ENCODE peak calls at places on chromosomes 4 and X, in seven cellular contexts. One of them, this sample, is unnamed.

GRCh38 chr4:121243476-121243875 is 79.4 kb upstream of the TNIP3 start:
- DNase-seq in mesenchymal stem cell: no peak
- DNase-seq in endodermal cell: no peak
- DNase-seq in K562: no peak
- DNase-seq in astrocyte: peak; percentile 16
- DNase-seq in GM23248: peak; percentile 67
- DNase-seq in trophoblast cell: no peak
- DNase-seq in this sample: no peak

GRCh38 chrX:106726485-106727437 is at the start of gene RNF128:
- DNase-seq in K562: no peak
- DNase-seq in endodermal cell: peak; percentile 88
- DNase-seq in astrocyte: peak; percentile 20
- DNase-seq in trophoblast cell: peak; percentile 45
- DNase-seq in mesenchymal stem cell: peak; percentile 22
- DNase-seq in GM23248: peak; percentile 62
- DNase-seq in this sample: peak; percentile 80

GRCh38 chrX:33908074-33908473 is 224.0 kb downstream of the FAM47A start:
- DNase-seq in trophoblast cell: no peak
- DNase-seq in GM23248: no peak
- DNase-seq in mesenchymal stem cell: no peak
- DNase-seq in K562: no peak
- DNase-seq in endodermal cell: no peak
- DNase-seq in astrocyte: no peak
- DNase-seq in this sample: peak; percentile 59

GRCh38 chrX:29318051-29318450 is 730.8 kb downstream of the IL1RAPL1 start:
- DNase-seq in GM23248: peak; percentile 8
- DNase-seq in K562: no peak
- DNase-seq in endodermal cell: no peak
- DNase-seq in astrocyte: peak; percentile 58
- DNase-seq in trophoblast cell: no peak
- DNase-seq in mesenchymal stem cell: no peak
- DNase-seq in this sample: no peak

GRCh38 chr4:146436423-146437162 is 85.1 kb downstream of the SLC10A7 start:
- DNase-seq in K562: no peak
- DNase-seq in GM23248: peak; percentile 54
- DNase-seq in mesenchymal stem cell: no peak
- DNase-seq in astrocyte: peak; percentile 9
- DNase-seq in trophoblast cell: no peak
- DNase-seq in endodermal cell: no peak
- DNase-seq in this sample: no peak

GRCh38 chr4:15794432-15794831 is 16.3 kb downstream of the CD38 start:
- DNase-seq in mesenchymal stem cell: no peak
- DNase-seq in endodermal cell: no peak
- DNase-seq in trophoblast cell: no peak
- DNase-seq in astrocyte: no peak
- DNase-seq in K562: no peak
- DNase-seq in GM23248: no peak
- DNase-seq in this sample: no peak

GRCh38 chr4:111027526-111027925 is 404.6 kb upstream of the PITX2 start:
- DNase-seq in astrocyte: peak; percentile 85
- DNase-seq in GM23248: peak; percentile 90
- DNase-seq in trophoblast cell: peak; percentile 57
- DNase-seq in mesenchymal stem cell: peak; percentile 52
- DNase-seq in K562: no peak
- DNase-seq in endodermal cell: no peak
- DNase-seq in this sample: no peak

GRCh38 chr4:115514675-115515074 is 401.3 kb upstream of the NDST4 start:
- DNase-seq in GM23248: no peak
- DNase-seq in trophoblast cell: no peak
- DNase-seq in mesenchymal stem cell: no peak
- DNase-seq in astrocyte: no peak
- DNase-seq in K562: no peak
- DNase-seq in endodermal cell: no peak
- DNase-seq in this sample: no peak

GRCh38 chr4:74364649-74365491 is at the start of gene EREG:
- DNase-seq in GM23248: peak; percentile 77
- DNase-seq in endodermal cell: peak; percentile 91
- DNase-seq in K562: peak; percentile 57
- DNase-seq in trophoblast cell: peak; percentile 24
- DNase-seq in astrocyte: peak; percentile 66
- DNase-seq in mesenchymal stem cell: peak; percentile 95
- DNase-seq in this sample: peak; percentile 89

GRCh38 chr4:138910914-138911336 is 104.7 kb upstream of the NOCT start:
- DNase-seq in mesenchymal stem cell: peak; percentile 99
- DNase-seq in trophoblast cell: peak; percentile 95
- DNase-seq in endodermal cell: peak; percentile 90
- DNase-seq in K562: peak; percentile 84
- DNase-seq in GM23248: peak; percentile 93
- DNase-seq in astrocyte: peak; percentile 79
- DNase-seq in this sample: peak; percentile 98

GRCh38 chr4:24472514-24473308 is 111.6 kb downstream of the DHX15 start:
- DNase-seq in mesenchymal stem cell: peak; percentile 86
- DNase-seq in GM23248: peak; percentile 86
- DNase-seq in astrocyte: peak; percentile 77
- DNase-seq in K562: peak; percentile 78
- DNase-seq in endodermal cell: peak; percentile 95
- DNase-seq in trophoblast cell: peak; percentile 55
- DNase-seq in this sample: peak; percentile 94

GRCh38 chrX:118983513-118983912 is 9.1 kb downstream of the LONRF3 start:
- DNase-seq in trophoblast cell: no peak
- DNase-seq in astrocyte: no peak
- DNase-seq in K562: no peak
- DNase-seq in GM23248: no peak
- DNase-seq in endodermal cell: no peak
- DNase-seq in mesenchymal stem cell: no peak
- DNase-seq in this sample: no peak

GRCh38 chr4:173257732-173258717 is 76.1 kb downstream of the HMGB2 start:
- DNase-seq in GM23248: peak; percentile 78
- DNase-seq in K562: peak; percentile 63
- DNase-seq in endodermal cell: peak; percentile 89
- DNase-seq in mesenchymal stem cell: peak; percentile 71
- DNase-seq in astrocyte: peak; percentile 41
- DNase-seq in trophoblast cell: peak; percentile 39
- DNase-seq in this sample: peak; percentile 88

GRCh38 chr4:67712000-67712625 is 11.2 kb upstream of the UBA6 start:
- DNase-seq in K562: no peak
- DNase-seq in mesenchymal stem cell: no peak
- DNase-seq in GM23248: no peak
- DNase-seq in trophoblast cell: peak; percentile 58
- DNase-seq in endodermal cell: peak; percentile 60
- DNase-seq in astrocyte: no peak
- DNase-seq in this sample: peak; percentile 16

GRCh38 chrX:72495041-72495440 is 77.6 kb downstream of the HDAC8 start:
- DNase-seq in endodermal cell: no peak
- DNase-seq in K562: no peak
- DNase-seq in GM23248: peak; percentile 1
- DNase-seq in astrocyte: no peak
- DNase-seq in trophoblast cell: no peak
- DNase-seq in mesenchymal stem cell: no peak
- DNase-seq in this sample: no peak

GRCh38 chrX:17632942-17633341 is 104.4 kb upstream of the SCML1 start:
- DNase-seq in astrocyte: no peak
- DNase-seq in trophoblast cell: no peak
- DNase-seq in mesenchymal stem cell: no peak
- DNase-seq in K562: no peak
- DNase-seq in GM23248: peak; percentile 50
- DNase-seq in endodermal cell: no peak
- DNase-seq in this sample: no peak

GRCh38 chrX:23118890-23119527 is 119.2 kb downstream of the DDX53 start:
- DNase-seq in endodermal cell: no peak
- DNase-seq in mesenchymal stem cell: no peak
- DNase-seq in K562: no peak
- DNase-seq in trophoblast cell: peak; percentile 9
- DNase-seq in astrocyte: peak; percentile 74
- DNase-seq in GM23248: no peak
- DNase-seq in this sample: peak; percentile 41

GRCh38 chr4:154559931-154560801 is 2.6 kb upstream of the FGB start:
- DNase-seq in mesenchymal stem cell: no peak
- DNase-seq in trophoblast cell: no peak
- DNase-seq in endodermal cell: no peak
- DNase-seq in astrocyte: no peak
- DNase-seq in K562: no peak
- DNase-seq in GM23248: no peak
- DNase-seq in this sample: no peak

GRCh38 chr4:147626903-147627302 is 9.7 kb downstream of the TMEM184C start:
- DNase-seq in mesenchymal stem cell: no peak
- DNase-seq in trophoblast cell: no peak
- DNase-seq in GM23248: no peak
- DNase-seq in K562: no peak
- DNase-seq in endodermal cell: peak; percentile 45
- DNase-seq in astrocyte: no peak
- DNase-seq in this sample: peak; percentile 52

GRCh38 chr4:150242820-150243458 is 164.7 kb downstream of the DCLK2 start:
- DNase-seq in GM23248: peak; percentile 49
- DNase-seq in K562: peak; percentile 53
- DNase-seq in astrocyte: no peak
- DNase-seq in endodermal cell: peak; percentile 84
- DNase-seq in trophoblast cell: peak; percentile 11
- DNase-seq in mesenchymal stem cell: peak; percentile 64
- DNase-seq in this sample: peak; percentile 69

GRCh38 chr4:5710065-5710961 is 688 bp upstream of the EVC start:
- DNase-seq in astrocyte: no peak
- DNase-seq in trophoblast cell: no peak
- DNase-seq in mesenchymal stem cell: peak; percentile 32
- DNase-seq in GM23248: peak; percentile 69
- DNase-seq in endodermal cell: no peak
- DNase-seq in K562: no peak
- DNase-seq in this sample: peak; percentile 68
- H3K9ac ChIP-seq in astrocyte: peak overlapping the region; percentile 86
- H3K9ac ChIP-seq in trophoblast cell: no peak overlapping the region
- H3K9ac ChIP-seq in mesenchymal stem cell: peak overlapping the region; percentile 91
- H3K9ac ChIP-seq in GM23248: peak overlapping the region; percentile 84
- H3K9ac ChIP-seq in endodermal cell: no peak overlapping the region
- H3K9ac ChIP-seq in K562: no peak overlapping the region
- H3K9ac ChIP-seq in this sample: peak overlapping the region; percentile 67

GRCh38 chrX:37786666-37787337 is 6.9 kb downstream of the CYBB start:
- DNase-seq in GM23248: no peak
- DNase-seq in astrocyte: no peak
- DNase-seq in endodermal cell: no peak
- DNase-seq in K562: peak; percentile 22
- DNase-seq in mesenchymal stem cell: no peak
- DNase-seq in trophoblast cell: no peak
- DNase-seq in this sample: no peak

GRCh38 chrX:37783284-37783683 is 3.4 kb downstream of the CYBB start:
- DNase-seq in astrocyte: no peak
- DNase-seq in K562: no peak
- DNase-seq in endodermal cell: no peak
- DNase-seq in trophoblast cell: no peak
- DNase-seq in GM23248: no peak
- DNase-seq in mesenchymal stem cell: no peak
- DNase-seq in this sample: no peak

GRCh38 chrX:37781808-37782207 is 1.9 kb downstream of the CYBB start:
- DNase-seq in GM23248: no peak
- DNase-seq in endodermal cell: no peak
- DNase-seq in trophoblast cell: peak; percentile 11
- DNase-seq in astrocyte: no peak
- DNase-seq in K562: no peak
- DNase-seq in mesenchymal stem cell: no peak
- DNase-seq in this sample: no peak

GRCh38 chrX:37785569-37785968 is 5.7 kb downstream of the CYBB start:
- DNase-seq in GM23248: no peak
- DNase-seq in mesenchymal stem cell: no peak
- DNase-seq in K562: no peak
- DNase-seq in endodermal cell: no peak
- DNase-seq in astrocyte: no peak
- DNase-seq in trophoblast cell: peak; percentile 4
- DNase-seq in this sample: no peak

GRCh38 chrX:37787353-37787869 is 7.6 kb downstream of the CYBB start:
- DNase-seq in astrocyte: no peak
- DNase-seq in K562: no peak
- DNase-seq in mesenchymal stem cell: no peak
- DNase-seq in GM23248: no peak
- DNase-seq in endodermal cell: no peak
- DNase-seq in trophoblast cell: no peak
- DNase-seq in this sample: no peak
- H3K9ac ChIP-seq in astrocyte: no peak overlapping the region
- H3K9ac ChIP-seq in K562: no peak overlapping the region
- H3K9ac ChIP-seq in mesenchymal stem cell: no peak overlapping the region
- H3K9ac ChIP-seq in GM23248: no peak overlapping the region
- H3K9ac ChIP-seq in endodermal cell: no peak overlapping the region
- H3K9ac ChIP-seq in trophoblast cell: no peak overlapping the region
- H3K9ac ChIP-seq in this sample: no peak overlapping the region

GRCh38 chr4:10584042-10584441 is 100.5 kb downstream of the CLNK start:
- DNase-seq in GM23248: peak; percentile 72
- DNase-seq in endodermal cell: no peak
- DNase-seq in K562: no peak
- DNase-seq in trophoblast cell: peak; percentile 81
- DNase-seq in astrocyte: peak; percentile 93
- DNase-seq in mesenchymal stem cell: peak; percentile 92
- DNase-seq in this sample: no peak
- H3K9ac ChIP-seq in GM23248: no peak overlapping the region
- H3K9ac ChIP-seq in endodermal cell: no peak overlapping the region
- H3K9ac ChIP-seq in K562: no peak overlapping the region
- H3K9ac ChIP-seq in trophoblast cell: no peak overlapping the region
- H3K9ac ChIP-seq in astrocyte: no peak overlapping the region
- H3K9ac ChIP-seq in mesenchymal stem cell: peak overlapping the region; percentile 8
- H3K9ac ChIP-seq in this sample: no peak overlapping the region

DNA sequence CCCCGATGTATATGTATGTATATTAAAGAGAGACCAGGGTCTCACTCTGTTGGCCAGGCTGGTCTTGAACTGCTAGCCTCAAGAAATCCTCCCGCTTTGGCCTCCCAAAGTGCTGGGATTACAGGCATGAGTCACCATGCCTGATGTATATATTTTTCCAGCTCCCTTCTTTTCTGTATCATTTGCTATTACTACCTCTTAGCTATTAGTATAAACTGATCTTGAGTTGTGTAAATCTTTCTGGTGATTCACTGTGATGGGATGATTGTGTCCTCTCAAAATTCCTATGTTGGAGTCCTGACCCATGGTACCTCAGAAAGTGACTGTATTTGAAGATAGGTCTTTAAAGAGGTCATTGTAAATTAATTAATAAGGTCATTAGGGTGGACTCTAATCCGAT is 53.1 kb downstream of the HPRT1 start:
- DNase-seq in astrocyte: no peak
- DNase-seq in trophoblast cell: no peak
- DNase-seq in K562: no peak
- DNase-seq in endodermal cell: no peak
- DNase-seq in mesenchymal stem cell: peak; percentile 70
- DNase-seq in GM23248: peak; percentile 10
- DNase-seq in this sample: no peak
- H3K9ac ChIP-seq in astrocyte: peak overlapping the region; percentile 70
- H3K9ac ChIP-seq in trophoblast cell: no peak overlapping the region
- H3K9ac ChIP-seq in K562: no peak overlapping the region
- H3K9ac ChIP-seq in endodermal cell: no peak overlapping the region
- H3K9ac ChIP-seq in mesenchymal stem cell: no peak overlapping the region
- H3K9ac ChIP-seq in GM23248: no peak overlapping the region
- H3K9ac ChIP-seq in this sample: no peak overlapping the region

GRCh38 chrX:36986231-36986630 is 21.9 kb upstream of the FAM47C start:
- DNase-seq in mesenchymal stem cell: no peak
- DNase-seq in endodermal cell: peak; percentile 60
- DNase-seq in GM23248: no peak
- DNase-seq in astrocyte: no peak
- DNase-seq in trophoblast cell: no peak
- DNase-seq in K562: no peak
- DNase-seq in this sample: no peak
- H3K9ac ChIP-seq in mesenchymal stem cell: no peak overlapping the region
- H3K9ac ChIP-seq in endodermal cell: no peak overlapping the region
- H3K9ac ChIP-seq in GM23248: no peak overlapping the region
- H3K9ac ChIP-seq in astrocyte: no peak overlapping the region
- H3K9ac ChIP-seq in trophoblast cell: no peak overlapping the region
- H3K9ac ChIP-seq in K562: no peak overlapping the region
- H3K9ac ChIP-seq in this sample: no peak overlapping the region

This sample was measured in mesendoderm.